ENCODE peak calls at places on chromosomes 7 and 10, in five cellular contexts. R is amniotic epithelial cell, T is ecto neural progenitor cell, H is ureter, K is astrocyte of the spinal cord. G is an unnamed sample.

GRCh38 chr7:75054744-75055527 is 18.7 kb downstream of the RCC1L start:
- DNase-seq in R (peak; percentile 85), T (no peak), H (no peak), K (peak; percentile 95), G (no peak)

GRCh38 chr7:128796325-128796724 is 4.6 kb downstream of the CCDC136 start:
- DNase-seq in R (peak; percentile 51), T (no peak), H (no peak), K (peak; percentile 76), G (no peak)

GRCh38 chr10:110946496-110946895 is 27.1 kb downstream of the SHOC2 start:
- DNase-seq in R (no peak), T (no peak), H (no peak), K (peak; percentile 6), G (no peak)

GRCh38 chr7:88224596-88225275 is 4.9 kb upstream of the SRI start:
- DNase-seq in R (peak; percentile 40), T (no peak), H (no peak), K (peak; percentile 43), G (no peak)

GRCh38 chr10:117457071-117457810 is 82.0 kb upstream of the PDZD8 start:
- DNase-seq in R (no peak), T (no peak), H (no peak), K (no peak), G (no peak)

GRCh38 chr10:49298990-49299815 is at the start of gene C10orf71:
- DNase-seq in R (no peak), T (no peak), H (no peak), K (peak; percentile 9), G (no peak)

GRCh38 chr7:87369216-87369615 is 23.8 kb downstream of the CROT start:
- DNase-seq in R (no peak), T (no peak), H (no peak), K (no peak), G (no peak)

GRCh38 chr10:133009218-133009954 is 67.0 kb upstream of the CFAP46 start:
- DNase-seq in R (no peak), T (no peak), H (peak; percentile 82), K (no peak), G (peak; percentile 94)

GRCh38 chr10:102597131-102597891 is 47.0 kb upstream of the TRIM8 start:
- DNase-seq in R (no peak), T (no peak), H (no peak), K (no peak), G (no peak)